ENCODE peak calls at places on chromosomes 1 and 21, in nine cellular contexts. D, R, W, P, E, C, Z, B and J are unnamed samples.

GRCh38 chr1:178011101-178011828 is 41.4 kb upstream of the SEC16B start:
- DNase-seq in P (no peak), Z (no peak), D (no peak), B (no peak), E (peak), W (peak), R (no peak), C (peak), J (no peak)

GRCh38 chr1:119874186-119874585 is 22.1 kb downstream of the ADAM30 start:
- DNase-seq in C (no peak), B (no peak), R (no peak), D (no peak), P (no peak), Z (no peak), E (no peak), W (peak), J (no peak)

GRCh38 chr1:230498704-230499103 is 72.6 kb upstream of the PGBD5 start:
- DNase-seq in W (no peak), P (no peak), R (no peak), C (no peak), D (no peak), B (no peak), E (no peak), Z (no peak), J (no peak)

GRCh38 chr1:77687519-77687906 is 5.1 kb upstream of the ZZZ3 start:
- DNase-seq in R (peak), P (no peak), B (no peak), Z (peak), D (peak), E (no peak), W (no peak), C (no peak), J (no peak)

GRCh38 chr21:38794978-38795377 is 10.8 kb upstream of the ETS2 start:
- DNase-seq in B (no peak), Z (no peak), W (no peak), D (no peak), E (no peak), R (no peak), C (no peak), P (no peak), J (no peak)

GRCh38 chr1:16014509-16015482 is 3.0 kb downstream of the HSPB7 start:
- DNase-seq in W (no peak), Z (no peak), D (no peak), R (peak), P (peak), C (no peak), B (no peak), E (no peak), J (no peak)

GRCh38 chr1:28258628-28259251 is 578 bp upstream of the SESN2 start:
- DNase-seq in R (no peak), B (no peak), D (no peak), P (no peak), W (no peak), Z (no peak), E (no peak), C (no peak), J (no peak)

GRCh38 chr1:27144920-27145661 is 9.8 kb downstream of the SLC9A1 start:
- DNase-seq in W (no peak), Z (no peak), R (no peak), B (no peak), E (peak), C (no peak), D (no peak), P (no peak), J (no peak)

GRCh38 chr1:228400692-228401454 is 5.8 kb downstream of the TRIM11 start:
- DNase-seq in P (no peak), C (no peak), D (peak), W (no peak), B (no peak), E (no peak), R (no peak), Z (no peak), J (no peak)

GRCh38 chr1:115545791-115546733 is 95.7 kb upstream of the VANGL1 start:
- DNase-seq in B (peak), C (peak), R (peak), W (peak), Z (peak), P (peak), E (peak), D (peak), J (no peak)

GRCh38 chr1:31266547-31266946 is 26.9 kb upstream of the NKAIN1 start:
- DNase-seq in P (no peak), C (no peak), W (no peak), B (peak), D (no peak), E (peak), Z (no peak), R (no peak), J (no peak)

GRCh38 chr1:222171005-222171404 is 376.9 kb downstream of the HHIPL2 start:
- DNase-seq in E (peak), D (peak), R (no peak), Z (peak), C (no peak), B (no peak), P (no peak), W (peak), J (peak)

GRCh38 chr1:185786524-185786923 is 52.3 kb downstream of the HMCN1 start:
- DNase-seq in E (peak), Z (no peak), D (no peak), P (no peak), B (no peak), C (no peak), W (peak), R (no peak), J (no peak)

GRCh38 chr1:228408041-228408868 is 1.6 kb upstream of the TRIM11 start:
- DNase-seq in B (no peak), C (no peak), Z (no peak), P (no peak), D (no peak), R (no peak), W (no peak), E (no peak), J (no peak)

GRCh38 chr1:28412731-28413130 is 43.2 kb downstream of the PHACTR4 start:
- DNase-seq in C (no peak), Z (no peak), R (no peak), E (no peak), P (no peak), W (peak), B (no peak), D (no peak), J (no peak)

GRCh38 chr1:179369751-179370341 is 4.1 kb downstream of the AXDND1 start:
- DNase-seq in R (no peak), D (no peak), B (no peak), W (peak), C (peak), E (peak), Z (peak), P (peak), J (peak)

GRCh38 chr21:45998871-45999580 is 17.5 kb downstream of the COL6A1 start:
- DNase-seq in R (no peak), Z (no peak), C (no peak), B (peak), D (peak), E (no peak), P (no peak), W (no peak), J (no peak)

GRCh38 chr1:43688594-43689000 is 18.7 kb upstream of the ST3GAL3 start:
- DNase-seq in R (no peak), P (no peak), E (peak), D (no peak), W (peak), Z (no peak), C (peak), B (no peak), J (no peak)

GRCh38 chr1:91844862-91845528 is 41.0 kb downstream of the TGFBR3 start:
- DNase-seq in P (peak), E (peak), C (peak), R (peak), B (no peak), D (no peak), W (peak), Z (no peak), J (no peak)

GRCh38 chr1:228148196-228148861 is 1.4 kb upstream of the GJC2 start:
- DNase-seq in R (no peak), P (peak), D (peak), W (no peak), C (no peak), B (no peak), Z (no peak), E (no peak), J (peak)

GRCh38 chr1:174769961-174770549 is 229.7 kb upstream of the CACYBP start:
- DNase-seq in R (no peak), D (no peak), W (peak), B (no peak), P (no peak), C (peak), Z (peak), E (peak), J (peak)

GRCh38 chr1:213661346-213661745 is 326.4 kb upstream of the PROX1 start:
- DNase-seq in B (no peak), E (no peak), Z (no peak), C (no peak), D (no peak), P (no peak), W (peak), R (no peak), J (no peak)

GRCh38 chr1:15757575-15758401 is 807 bp upstream of the FBLIM1 start:
- DNase-seq in Z (peak), C (no peak), E (peak), D (peak), P (no peak), B (no peak), W (peak), R (no peak), J (no peak)

GRCh38 chr1:210231846-210232523 is 611 bp upstream of the SERTAD4 start:
- DNase-seq in W (no peak), R (peak), B (no peak), E (no peak), Z (no peak), D (no peak), P (no peak), C (peak), J (no peak)

GRCh38 chr1:47656719-47657685 is 219.2 kb downstream of the FOXD2 start:
- DNase-seq in Z (no peak), C (no peak), W (no peak), E (peak), P (no peak), B (peak), D (peak), R (peak), J (no peak)

GRCh38 chr1:44713321-44713781 is 17.6 kb downstream of the RNU5D-1 start:
- DNase-seq in Z (no peak), P (no peak), R (no peak), W (peak), D (no peak), C (no peak), E (no peak), B (no peak), J (no peak)

GRCh38 chr1:58762806-58763205 is 21.0 kb downstream of the JUN start:
- DNase-seq in R (no peak), D (no peak), Z (no peak), W (peak), C (no peak), P (no peak), B (no peak), E (peak), J (no peak)

GRCh38 chr1:115112496-115113375 is 23.4 kb upstream of the TSPAN2 start:
- DNase-seq in W (peak), C (no peak), E (no peak), Z (peak), D (peak), R (no peak), B (no peak), P (peak), J (no peak)

GRCh38 chr1:3530931-3531818 is 76.7 kb downstream of the ARHGEF16 start:
- DNase-seq in C (peak), P (peak), Z (peak), E (peak), B (no peak), D (peak), R (peak), W (peak), J (no peak)

DNA sequence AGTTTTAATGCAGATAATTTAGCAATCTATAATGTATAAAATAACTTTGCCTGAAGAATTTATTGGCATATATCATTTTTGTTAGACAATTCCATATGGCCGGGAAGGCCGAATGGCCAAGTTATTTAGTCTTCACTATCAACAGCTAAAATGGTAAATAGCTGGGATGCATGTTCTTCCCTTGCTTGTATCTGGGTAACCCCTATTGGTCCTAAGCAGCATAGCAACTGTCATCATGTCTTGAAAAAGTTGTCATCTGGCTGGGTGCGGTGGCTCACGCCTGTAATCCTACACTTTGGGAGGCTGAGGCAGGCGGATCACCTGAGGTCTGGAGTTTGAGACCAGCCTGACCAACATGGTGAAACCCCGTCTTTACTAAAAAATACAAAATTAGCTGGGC is 340.0 kb upstream of the DPYD start:
- DNase-seq in R (no peak), Z (no peak), W (no peak), E (no peak), P (no peak), B (no peak), C (no peak), D (no peak), J (no peak)
- TF ChIP-seq CTCF in R (no peak), Z (peak), W (peak), E (no peak), P (no peak), B (no peak), C (no peak), D (peak), J (no peak)

GRCh38 chr1:196608401-196609113 is at the start of gene KCNT2:
- DNase-seq in C (peak), W (no peak), E (peak), Z (peak), P (peak), B (peak), D (peak), R (peak), J (no peak)

GRCh38 chr1:196603651-196604050 is 4.6 kb downstream of the KCNT2 start:
- DNase-seq in D (no peak), B (no peak), P (no peak), R (no peak), Z (no peak), C (no peak), W (no peak), E (no peak), J (no peak)

GRCh38 chr1:196607940-196608339 is 300 bp downstream of the KCNT2 start:
- DNase-seq in D (no peak), P (no peak), E (no peak), W (no peak), Z (peak), B (no peak), C (no peak), R (no peak), J (no peak)

GRCh38 chr1:196611873-196612272 is 3.6 kb upstream of the KCNT2 start:
- DNase-seq in P (no peak), D (peak), E (no peak), R (no peak), Z (peak), W (no peak), B (no peak), C (no peak), J (no peak)

GRCh38 chr1:196609114-196609737 is 986 bp upstream of the KCNT2 start:
- DNase-seq in W (no peak), P (no peak), D (peak), E (peak), B (no peak), Z (peak), R (no peak), C (peak), J (no peak)
- TF ChIP-seq CTCF in W (no peak), P (peak), D (peak), E (no peak), B (no peak), Z (peak), R (no peak), C (no peak), J (no peak)

DNA sequence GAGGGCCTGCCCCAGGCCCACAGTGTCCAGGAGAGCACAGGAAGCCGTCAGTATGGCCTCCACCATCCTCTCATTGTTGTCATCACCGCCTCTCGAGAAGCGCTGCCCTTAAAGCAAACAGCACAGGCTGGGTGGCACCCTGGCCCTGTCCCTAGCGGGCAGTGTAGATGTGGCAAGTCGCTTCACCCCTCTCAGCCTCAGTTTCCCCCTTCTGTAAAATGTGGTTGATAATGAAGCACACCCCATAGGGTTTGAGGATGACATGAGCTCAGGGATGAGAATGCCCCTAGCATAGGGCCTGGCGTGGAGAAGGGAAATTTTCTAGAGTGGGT is 13.4 kb downstream of the PLA2G2F start:
- DNase-seq in Z (no peak), E (no peak), R (no peak), D (no peak), B (no peak), C (no peak), W (no peak), P (no peak), J (no peak)
- TF ChIP-seq CTCF in Z (no peak), E (no peak), R (no peak), D (no peak), B (peak), C (no peak), W (peak), P (no peak), J (no peak)

GRCh38 chr21:31459457-31459856 is 115.4 kb upstream of the TIAM1 start:
- DNase-seq in D (peak), C (no peak), E (no peak), P (no peak), Z (peak), W (no peak), B (no peak), R (no peak), J (no peak)
- TF ChIP-seq CTCF in D (peak), C (no peak), E (no peak), P (no peak), Z (peak), W (peak), B (peak), R (no peak), J (no peak)